ENCODE peak calls at places on chromosomes 1 and 21, in ten cellular contexts. N, G, A, M, Z, J, Y, D, V and R are unnamed samples.

GRCh38 chr1:67316918-67317317 is 9.2 kb downstream of the IL12RB2 start:
- DNase-seq in G (no peak), N (no peak), D (no peak), A (no peak), Z (no peak), M (no peak), J (no peak), Y (no peak), V (no peak), R (no peak)

GRCh38 chr21:38303300-38303699 is 46.5 kb downstream of the KCNJ15 start:
- DNase-seq in N (no peak), Y (no peak), D (no peak), Z (no peak), J (no peak), G (no peak), V (no peak), M (no peak), A (peak; percentile 90), R (no peak)

GRCh38 chr21:42056468-42056867 is 14.6 kb upstream of the UMODL1 start:
- DNase-seq in V (no peak), A (peak; percentile 47), J (no peak), D (no peak), M (no peak), G (no peak), N (no peak), Y (no peak), Z (peak; percentile 59), R (no peak)

GRCh38 chr1:93769767-93770166 is 88.1 kb upstream of the BCAR3 start:
- DNase-seq in Z (no peak), G (no peak), D (no peak), V (no peak), N (no peak), M (no peak), J (no peak), Y (no peak), A (no peak), R (no peak)

GRCh38 chr1:202286622-202287097 is 55.1 kb downstream of the UBE2T start:
- DNase-seq in Z (no peak), J (no peak), Y (no peak), V (no peak), M (peak; percentile 70), D (peak; percentile 53), G (no peak), A (no peak), N (no peak), R (peak; percentile 18)

GRCh38 chr1:8448906-8449661 is 131.2 kb downstream of the SLC45A1 start:
- DNase-seq in M (no peak), G (no peak), Z (no peak), J (no peak), V (no peak), Y (no peak), N (no peak), A (peak; percentile 54), D (peak; percentile 13), R (peak; percentile 82)

GRCh38 chr1:222048030-222048632 is 306.2 kb upstream of the DUSP10 start:
- DNase-seq in J (peak; percentile 64), Z (no peak), G (no peak), D (no peak), V (no peak), N (no peak), A (no peak), Y (no peak), M (no peak), R (no peak)

GRCh38 chr1:115978292-115978941 is 2.1 kb downstream of the SLC22A15 start:
- DNase-seq in M (no peak), G (no peak), N (no peak), D (no peak), V (no peak), Y (no peak), J (peak; percentile 87), Z (no peak), A (no peak), R (no peak)

GRCh38 chr1:248691567-248692155 is 10.9 kb downstream of the OR14I1 start:
- DNase-seq in M (no peak), A (no peak), V (no peak), Y (peak; percentile 84), Z (no peak), D (no peak), J (no peak), G (no peak), N (no peak), R (no peak)

GRCh38 chr1:147599362-147600118 is 58.2 kb downstream of the BCL9 start:
- DNase-seq in V (peak; percentile 98), N (peak; percentile 99), J (peak; percentile 94), A (peak; percentile 97), G (peak; percentile 97), M (peak; percentile 99), D (peak; percentile 98), Y (peak; percentile 94), Z (peak; percentile 99), R (peak; percentile 97)
- TF ChIP-seq POLR2A in V (peak; percentile 60), N (peak; percentile 94), J (no peak), A (peak; percentile 82), G (peak; percentile 62), M (peak; percentile 91), D (peak; percentile 54), Y (no peak), Z (no peak), R (no peak)

DNA sequence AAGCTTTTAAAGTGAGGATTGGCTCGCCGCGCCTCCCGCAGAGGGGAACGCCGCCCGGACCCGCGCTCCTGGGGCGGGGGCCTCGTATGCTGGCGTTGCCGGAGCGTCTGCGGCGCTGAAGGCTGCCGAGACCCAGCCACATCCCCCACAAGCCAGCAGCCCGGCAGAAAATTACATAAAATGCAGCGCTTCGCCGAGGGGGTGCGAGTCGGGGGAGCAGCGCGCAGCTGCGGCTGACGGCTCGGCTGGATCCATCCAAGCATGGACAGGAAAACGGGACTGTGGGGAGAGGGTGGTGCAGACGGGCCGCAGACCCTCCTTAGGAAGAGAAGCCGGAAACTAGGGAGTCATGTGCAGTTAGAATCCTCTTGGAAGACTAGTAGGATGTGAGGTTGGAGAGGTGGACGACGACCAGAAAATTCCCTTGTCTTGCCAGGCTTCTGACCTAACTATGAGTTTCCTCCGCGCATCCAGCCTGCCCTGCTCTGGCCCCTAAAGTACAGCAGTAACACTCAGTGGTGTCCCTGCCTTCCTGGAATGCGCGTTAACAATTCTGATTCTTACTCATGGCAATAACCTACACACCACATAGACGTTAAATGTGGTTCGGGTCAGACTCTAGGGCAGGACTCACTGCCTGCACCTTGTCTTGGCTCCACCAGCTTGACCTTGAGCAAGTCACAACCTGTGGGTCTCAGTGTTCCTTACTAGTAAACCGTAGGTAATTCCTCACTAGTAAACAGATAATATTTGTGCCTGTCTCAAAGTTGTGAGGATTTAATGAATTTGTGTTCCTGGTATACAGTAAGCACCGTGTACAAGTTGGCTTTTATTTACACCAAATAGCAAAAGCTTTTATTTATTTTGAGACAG is 959 bp upstream of the BRWD1 start:
- DNase-seq in Z (peak; percentile 65), N (peak; percentile 55), Y (no peak), J (peak; percentile 75), G (peak; percentile 32), D (peak; percentile 46), M (peak; percentile 59), V (no peak), A (peak; percentile 39), R (peak; percentile 47)
- TF ChIP-seq POLR2A in Z (no peak), N (no peak), Y (peak; percentile 24), J (no peak), G (no peak), D (no peak), M (no peak), V (no peak), A (no peak), R (no peak)

GRCh38 chr1:12038356-12039140 is 19.2 kb downstream of the MIIP start:
- DNase-seq in M (no peak), J (no peak), Y (peak; percentile 86), Z (no peak), A (no peak), N (no peak), G (no peak), D (no peak), V (no peak), R (no peak)

GRCh38 chr1:12037486-12038355 is 18.4 kb downstream of the MIIP start:
- DNase-seq in N (no peak), A (no peak), J (no peak), D (no peak), Z (no peak), V (no peak), M (no peak), G (no peak), Y (no peak), R (no peak)

GRCh38 chr1:12039141-12039525 is 19.8 kb downstream of the MIIP start:
- DNase-seq in V (no peak), Y (no peak), G (no peak), A (no peak), J (no peak), D (no peak), Z (no peak), N (no peak), M (no peak), R (no peak)

GRCh38 chr1:12035306-12035705 is 16.0 kb downstream of the MIIP start:
- DNase-seq in G (no peak), Z (no peak), V (no peak), J (peak; percentile 80), N (no peak), Y (no peak), A (no peak), M (no peak), D (no peak), R (no peak)

GRCh38 chr1:12040457-12041051 is 21.3 kb downstream of the MIIP start:
- DNase-seq in Z (no peak), Y (peak; percentile 59), D (no peak), M (no peak), J (no peak), A (peak; percentile 34), G (peak; percentile 49), V (no peak), N (peak; percentile 70), R (peak; percentile 94)
- TF ChIP-seq POLR2A in Z (no peak), Y (no peak), D (no peak), M (no peak), J (no peak), A (no peak), G (no peak), V (no peak), N (no peak), R (no peak)

GRCh38 chr1:156140879-156141707 is 12.3 kb upstream of the SEMA4A start:
- DNase-seq in V (no peak), Y (peak; percentile 67), M (peak; percentile 57), N (no peak), A (peak; percentile 47), D (no peak), Z (no peak), G (no peak), J (peak; percentile 41), R (peak; percentile 65)

GRCh38 chr1:156134716-156135435 is 18.5 kb upstream of the SEMA4A start:
- DNase-seq in Y (no peak), M (no peak), D (no peak), Z (no peak), A (no peak), J (no peak), V (no peak), N (no peak), G (no peak), R (no peak)

GRCh38 chr1:156136970-156137483 is 16.4 kb upstream of the SEMA4A start:
- DNase-seq in A (no peak), D (no peak), N (no peak), V (no peak), M (no peak), J (no peak), G (no peak), Z (no peak), Y (no peak), R (no peak)

GRCh38 chr1:156135930-156136871 is 17.2 kb upstream of the SEMA4A start:
- DNase-seq in G (no peak), V (no peak), Y (no peak), Z (no peak), N (no peak), A (no peak), M (no peak), D (no peak), J (no peak), R (no peak)

GRCh38 chr1:156138366-156138969 is 14.9 kb upstream of the SEMA4A start:
- DNase-seq in V (no peak), G (no peak), A (no peak), D (no peak), M (no peak), J (no peak), N (no peak), Y (no peak), Z (no peak), R (no peak)
- TF ChIP-seq POLR2A in V (no peak), G (no peak), A (no peak), D (no peak), M (no peak), J (no peak), N (no peak), Y (no peak), Z (no peak), R (no peak)